ENCODE peak calls at places on chromosomes 3 and 15, in six cellular contexts. W is activated CD4-positive, CD25-positive, alpha-beta regulatory T cell treated with anti-CD3 and anti-CD28 coated beads, Interleukin-2, amount 50 U/mL, for 72 hours; Z is renal cortical epithelial cell; I is SHP77 treated with DMSO at 0.1 percent for 48 hours; O is fibroblast of lung; V is GM04504. X is an unnamed sample.

GRCh38 chr3:112101946-112102345 is 15.8 kb downstream of the C3orf52 start:
- DNase-seq in W (no peak), Z (peak), I (no peak), O (peak), V (no peak), X (no peak)

GRCh38 chr3:175512700-175513099 is 653.6 kb downstream of the NAALADL2 start:
- DNase-seq in W (no peak), Z (no peak), I (no peak), O (no peak), V (no peak), X (no peak)

GRCh38 chr3:33231755-33232465 is 13.3 kb upstream of the SUSD5 start:
- DNase-seq in W (no peak), Z (no peak), I (no peak), O (no peak), V (no peak), X (no peak)

GRCh38 chr3:51510996-51511395 is 11.2 kb upstream of the DCAF1 start:
- DNase-seq in W (no peak), Z (no peak), I (no peak), O (no peak), V (no peak), X (no peak)

GRCh38 chr3:58432905-58433304 is 727 bp downstream of the PDHB start:
- DNase-seq in W (no peak), Z (no peak), I (no peak), O (no peak), V (no peak), X (no peak)

GRCh38 chr3:115401298-115401697 is 222.0 kb upstream of the GAP43 start:
- DNase-seq in W (no peak), Z (peak), I (no peak), O (peak), V (peak), X (no peak)

GRCh38 chr15:40085225-40085624 is 23.5 kb downstream of the BMF start:
- DNase-seq in W (no peak), Z (no peak), I (no peak), O (no peak), V (no peak), X (no peak)

GRCh38 chr15:52379395-52380111 is 83.9 kb upstream of the MYO5C start:
- DNase-seq in W (no peak), Z (no peak), I (no peak), O (no peak), V (no peak), X (no peak)

GRCh38 chr15:35507932-35508638 is 37.9 kb downstream of the DPH6 start:
- DNase-seq in W (no peak), Z (no peak), I (no peak), O (no peak), V (no peak), X (no peak)

GRCh38 chr3:46952813-46953212 is 23.7 kb downstream of the CCDC12 start:
- DNase-seq in W (no peak), Z (no peak), I (no peak), O (no peak), V (no peak), X (no peak)

GRCh38 chr15:72339777-72340177 is 19.8 kb upstream of the CELF6 start:
- DNase-seq in W (no peak), Z (peak), I (peak), O (peak), V (peak), X (no peak)

GRCh38 chr3:10447527-10448260 is 57.7 kb downstream of the ATP2B2 start:
- DNase-seq in W (no peak), Z (no peak), I (no peak), O (no peak), V (no peak), X (no peak)

GRCh38 chr15:75032391-75032790 is 9.0 kb downstream of the PPCDC start:
- DNase-seq in W (no peak), Z (no peak), I (no peak), O (no peak), V (no peak), X (no peak)

GRCh38 chr3:172341482-172342059 is 106.7 kb downstream of the GHSR start:
- DNase-seq in W (no peak), Z (peak), I (peak), O (peak), V (no peak), X (peak)

GRCh38 chr15:73331991-73332925 is 36.5 kb downstream of the HCN4 start:
- DNase-seq in W (no peak), Z (no peak), I (no peak), O (no peak), V (no peak), X (no peak)

GRCh38 chr3:68705695-68706429 is 226.5 kb downstream of the TAFA4 start:
- DNase-seq in W (no peak), Z (no peak), I (no peak), O (no peak), V (no peak), X (no peak)

GRCh38 chr3:129756871-129757270 is 136.6 kb downstream of the TMCC1 start:
- DNase-seq in W (no peak), Z (peak), I (no peak), O (peak), V (peak), X (no peak)

GRCh38 chr3:46737320-46737719 is 19.7 kb upstream of the PRSS50 start:
- DNase-seq in W (no peak), Z (no peak), I (no peak), O (no peak), V (no peak), X (no peak)

GRCh38 chr15:73800662-73801345 is 47.7 kb upstream of the INSYN1 start:
- DNase-seq in W (no peak), Z (peak), I (no peak), O (peak), V (peak), X (no peak)

GRCh38 chr15:66364944-66365343 is 8.5 kb upstream of the TIPIN start:
- DNase-seq in W (no peak), Z (no peak), I (no peak), O (no peak), V (no peak), X (no peak)

GRCh38 chr3:16740531-16740930 is 135.3 kb upstream of the DAZL start:
- DNase-seq in W (no peak), Z (peak), I (no peak), O (no peak), V (no peak), X (no peak)

GRCh38 chr3:25420885-25421284 is 7.2 kb upstream of the RARB start:
- DNase-seq in W (no peak), Z (no peak), I (no peak), O (no peak), V (no peak), X (no peak)

GRCh38 chr15:66679657-66680108 is 22.4 kb upstream of the SMAD6 start:
- DNase-seq in W (no peak), Z (no peak), I (no peak), O (peak), V (no peak), X (no peak)

GRCh38 chr3:188646592-188646991 is 492.6 kb downstream of the LPP start:
- DNase-seq in W (no peak), Z (peak), I (no peak), O (peak), V (no peak), X (no peak)

GRCh38 chr3:195238626-195239118 is 32.3 kb downstream of the XXYLT1 start:
- DNase-seq in W (no peak), Z (no peak), I (no peak), O (peak), V (no peak), X (no peak)

GRCh38 chr3:119338749-119339148 is 44.6 kb downstream of the ARHGAP31 start:
- DNase-seq in W (no peak), Z (no peak), I (no peak), O (no peak), V (no peak), X (no peak)

GRCh38 chr15:42371125-42371524 is 11.8 kb downstream of the CAPN3 start:
- DNase-seq in W (no peak), Z (no peak), I (no peak), O (peak), V (no peak), X (no peak)

GRCh38 chr15:57213783-57214366 is 162.4 kb upstream of the CGNL1 start:
- DNase-seq in W (no peak), Z (peak), I (peak), O (peak), V (no peak), X (no peak)

GRCh38 chr15:38768970-38769369 is 204.4 kb upstream of the RASGRP1 start:
- DNase-seq in W (no peak), Z (no peak), I (no peak), O (peak), V (no peak), X (no peak)

GRCh38 chr15:29687204-29687768 is 135.0 kb downstream of the TJP1 start:
- DNase-seq in W (no peak), Z (no peak), I (no peak), O (no peak), V (no peak), X (peak)

GRCh38 chr3:45690331-45691035 is 1.3 kb downstream of the SACM1L start:
- DNase-seq in W (no peak), Z (no peak), I (no peak), O (no peak), V (no peak), X (peak)

GRCh38 chr15:42091753-42092665 is 2.4 kb downstream of the PLA2G4D start:
- DNase-seq in W (no peak), Z (peak), I (no peak), O (no peak), V (no peak), X (no peak)

GRCh38 chr3:101962055-101962454 is 112.7 kb downstream of the NFKBIZ start:
- DNase-seq in W (no peak), Z (peak), I (no peak), O (peak), V (no peak), X (no peak)